ENCODE peak calls at places on chromosome 7, in five cellular contexts. P is NCI-H460; M is activated CD4-positive, alpha-beta T cell treated with anti-CD3 and anti-CD28 coated beads for 48 hours; O is left ventricle myocardium inferior; J is CD8-positive, alpha-beta T cell. R is an unnamed sample.

GRCh38 chr7:27179030-27179429 is 4.9 kb upstream of the HOXA10 start:
- DNase-seq in P (no peak), J (peak), M (no peak), O (peak), R (no peak)

GRCh38 chr7:25305831-25306230 is 77.5 kb upstream of the NPVF start:
- DNase-seq in M (no peak), O (no peak), P (no peak), J (no peak), R (no peak)

GRCh38 chr7:50962962-50963374 is 180.3 kb upstream of the GRB10 start:
- DNase-seq in O (peak), J (no peak), M (no peak), P (peak), R (no peak)

GRCh38 chr7:140501941-140502340 is 22.6 kb upstream of the MKRN1 start:
- DNase-seq in J (no peak), P (no peak), O (no peak), M (no peak), R (no peak)

GRCh38 chr7:123070702-123071286 is 75.3 kb upstream of the TAS2R16 start:
- DNase-seq in O (no peak), J (no peak), P (peak), M (no peak), R (no peak)

GRCh38 chr7:13945670-13946069 is 43.8 kb downstream of the ETV1 start:
- DNase-seq in M (no peak), J (no peak), O (no peak), P (no peak), R (no peak)

GRCh38 chr7:158252081-158252836 is 335.4 kb downstream of the PTPRN2 start:
- DNase-seq in M (no peak), O (no peak), P (no peak), J (peak), R (no peak)

GRCh38 chr7:108455833-108456677 is at the start of gene NRCAM:
- DNase-seq in O (no peak), P (peak), J (peak), M (peak), R (peak)

GRCh38 chr7:124031919-124032318 is 948 bp downstream of the TMEM229A start:
- DNase-seq in P (no peak), J (no peak), M (no peak), O (no peak), R (no peak)

GRCh38 chr7:30936650-30937245 is 25.1 kb downstream of the AQP1 start:
- DNase-seq in M (no peak), O (no peak), J (no peak), P (no peak), R (no peak)

GRCh38 chr7:129611246-129612111 is at the start of gene NRF1:
- DNase-seq in O (peak), J (peak), P (peak), M (peak), R (peak)

GRCh38 chr7:6121141-6121540 is 90.0 kb downstream of the ANKRD61 start:
- DNase-seq in M (no peak), O (no peak), J (no peak), P (no peak), R (no peak)

GRCh38 chr7:107394831-107395230 is 75.0 kb upstream of the GPR22 start:
- DNase-seq in M (no peak), O (no peak), P (no peak), J (no peak), R (no peak)

GRCh38 chr7:17781491-17782215 is 158.6 kb downstream of the SNX13 start:
- DNase-seq in O (no peak), P (no peak), J (no peak), M (no peak), R (no peak)

GRCh38 chr7:5699951-5700384 is 81.5 kb downstream of the RNF216 start:
- DNase-seq in O (no peak), J (no peak), P (no peak), M (peak), R (peak)

GRCh38 chr7:87543623-87544022 is 57.1 kb downstream of the ABCB1 start:
- DNase-seq in J (no peak), O (no peak), P (peak), M (no peak), R (no peak)

GRCh38 chr7:1268866-1269265 is 36.2 kb downstream of the UNCX start:
- DNase-seq in P (no peak), J (no peak), O (no peak), M (no peak), R (no peak)

GRCh38 chr7:127665922-127666321 is 13.9 kb downstream of the SND1 start:
- DNase-seq in P (no peak), O (no peak), M (no peak), J (no peak), R (no peak)

GRCh38 chr7:91512958-91513357 is 248.7 kb downstream of the FZD1 start:
- DNase-seq in M (no peak), O (no peak), P (no peak), J (no peak), R (no peak)

GRCh38 chr7:47227762-47228177 is 354.1 kb downstream of the TNS3 start:
- DNase-seq in J (no peak), O (no peak), P (no peak), M (no peak), R (no peak)

GRCh38 chr7:45162943-45163691 is 5.5 kb downstream of the RAMP3 start:
- DNase-seq in M (no peak), P (no peak), O (no peak), J (no peak), R (no peak)

GRCh38 chr7:24573554-24574338 is 494 bp downstream of the PALS2 start:
- DNase-seq in P (no peak), J (peak), M (peak), O (peak), R (peak)

GRCh38 chr7:155205368-155206285 is 92.1 kb upstream of the INSIG1 start:
- DNase-seq in J (peak), O (peak), M (peak), P (peak), R (peak)

GRCh38 chr7:1087952-1088920 is at the start of gene GPER1:
- DNase-seq in M (no peak), O (peak), P (peak), J (no peak), R (no peak)

GRCh38 chr7:1939434-1940401 is 269.6 kb downstream of the ELFN1 start:
- DNase-seq in P (no peak), J (peak), M (peak), O (peak), R (peak)